ENCODE peak calls at places on chromosomes 5 and 9, in nine cellular contexts. One of them, this sample, is unnamed.

GRCh38 chr5:34411470-34412346 is 244.4 kb upstream of the RAI14 start:
- DNase-seq in stromal cell of bone marrow: no peak
- DNase-seq in NCI-H2107: no peak
- DNase-seq in stimulated activated CD4-positive, alpha-beta T cell treated with anti-CD3 and anti-CD28 coated beads, Interleukin-4, amount 100 ng/mL, for 1 hour: no peak
- DNase-seq in Right ventricle myocardium superior: no peak
- DNase-seq in AG10803: peak
- DNase-seq in KG1: no peak
- DNase-seq in AG08396: no peak
- DNase-seq in hypothalamus: no peak
- DNase-seq in this sample: no peak

GRCh38 chr5:178351221-178351825 is 118.7 kb upstream of the PHYKPL start:
- DNase-seq in hypothalamus: no peak
- DNase-seq in Right ventricle myocardium superior: no peak
- DNase-seq in NCI-H2107: no peak
- DNase-seq in stimulated activated CD4-positive, alpha-beta T cell treated with anti-CD3 and anti-CD28 coated beads, Interleukin-4, amount 100 ng/mL, for 1 hour: no peak
- DNase-seq in KG1: no peak
- DNase-seq in stromal cell of bone marrow: no peak
- DNase-seq in AG10803: no peak
- DNase-seq in AG08396: no peak
- DNase-seq in this sample: no peak

GRCh38 chr9:107504585-107505455 is 15.3 kb upstream of the KLF4 start:
- DNase-seq in Right ventricle myocardium superior: no peak
- DNase-seq in NCI-H2107: no peak
- DNase-seq in KG1: no peak
- DNase-seq in stimulated activated CD4-positive, alpha-beta T cell treated with anti-CD3 and anti-CD28 coated beads, Interleukin-4, amount 100 ng/mL, for 1 hour: no peak
- DNase-seq in AG10803: peak
- DNase-seq in AG08396: peak
- DNase-seq in stromal cell of bone marrow: peak
- DNase-seq in hypothalamus: no peak
- DNase-seq in this sample: no peak

GRCh38 chr9:92432972-92433548 is 8.8 kb upstream of the OMD start:
- DNase-seq in hypothalamus: no peak
- DNase-seq in stimulated activated CD4-positive, alpha-beta T cell treated with anti-CD3 and anti-CD28 coated beads, Interleukin-4, amount 100 ng/mL, for 1 hour: no peak
- DNase-seq in AG10803: peak
- DNase-seq in KG1: no peak
- DNase-seq in stromal cell of bone marrow: no peak
- DNase-seq in NCI-H2107: no peak
- DNase-seq in Right ventricle myocardium superior: no peak
- DNase-seq in AG08396: no peak
- DNase-seq in this sample: no peak

GRCh38 chr5:77957931-77958476 is 181.9 kb upstream of the TBCA start:
- DNase-seq in AG10803: no peak
- DNase-seq in Right ventricle myocardium superior: no peak
- DNase-seq in NCI-H2107: no peak
- DNase-seq in stromal cell of bone marrow: no peak
- DNase-seq in hypothalamus: no peak
- DNase-seq in KG1: no peak
- DNase-seq in stimulated activated CD4-positive, alpha-beta T cell treated with anti-CD3 and anti-CD28 coated beads, Interleukin-4, amount 100 ng/mL, for 1 hour: no peak
- DNase-seq in AG08396: no peak
- DNase-seq in this sample: no peak

GRCh38 chr9:112502177-112502946 is 15.7 kb downstream of the KIAA1958 start:
- DNase-seq in KG1: no peak
- DNase-seq in stromal cell of bone marrow: no peak
- DNase-seq in hypothalamus: no peak
- DNase-seq in NCI-H2107: no peak
- DNase-seq in AG08396: no peak
- DNase-seq in Right ventricle myocardium superior: no peak
- DNase-seq in stimulated activated CD4-positive, alpha-beta T cell treated with anti-CD3 and anti-CD28 coated beads, Interleukin-4, amount 100 ng/mL, for 1 hour: no peak
- DNase-seq in AG10803: no peak
- DNase-seq in this sample: no peak

GRCh38 chr5:159682623-159683022 is 233.7 kb upstream of the ADRA1B start:
- DNase-seq in AG10803: no peak
- DNase-seq in AG08396: no peak
- DNase-seq in stimulated activated CD4-positive, alpha-beta T cell treated with anti-CD3 and anti-CD28 coated beads, Interleukin-4, amount 100 ng/mL, for 1 hour: no peak
- DNase-seq in KG1: no peak
- DNase-seq in stromal cell of bone marrow: no peak
- DNase-seq in Right ventricle myocardium superior: no peak
- DNase-seq in NCI-H2107: no peak
- DNase-seq in hypothalamus: no peak
- DNase-seq in this sample: no peak

GRCh38 chr9:35728041-35728971 is 3.7 kb downstream of the TLN1 start:
- DNase-seq in stimulated activated CD4-positive, alpha-beta T cell treated with anti-CD3 and anti-CD28 coated beads, Interleukin-4, amount 100 ng/mL, for 1 hour: peak
- DNase-seq in KG1: no peak
- DNase-seq in NCI-H2107: no peak
- DNase-seq in hypothalamus: no peak
- DNase-seq in Right ventricle myocardium superior: peak
- DNase-seq in stromal cell of bone marrow: peak
- DNase-seq in AG10803: peak
- DNase-seq in AG08396: peak
- DNase-seq in this sample: peak

This sample was measured in AG09309.